ENCODE peak calls at places on chromosomes 2 and 18, in seven cellular contexts. X, M, O, J, F, E and B are unnamed samples.

GRCh38 chr18:11994346-11994707 is 13.0 kb downstream of the IMPA2 start:
- DNase-seq in F (no peak), X (no peak), M (no peak), O (peak; percentile 83), J (no peak), E (no peak), B (no peak)

GRCh38 chr2:46763861-46764260 is 151.7 kb downstream of the MCFD2 start:
- DNase-seq in M (no peak), J (no peak), E (no peak), X (no peak), O (no peak), F (no peak), B (no peak)

GRCh38 chr2:22694856-22695255 is 690.1 kb upstream of the KLHL29 start:
- DNase-seq in M (no peak), F (no peak), J (no peak), X (peak; percentile 13), O (no peak), E (no peak), B (no peak)

GRCh38 chr2:230879271-230879882 is 14.6 kb downstream of the ITM2C start:
- DNase-seq in F (no peak), M (no peak), J (no peak), O (no peak), E (no peak), X (no peak), B (no peak)

GRCh38 chr2:236665130-236665529 is 95.5 kb downstream of the ACKR3 start:
- DNase-seq in J (no peak), E (no peak), M (no peak), O (no peak), X (no peak), F (no peak), B (no peak)

GRCh38 chr2:14516844-14517243 is 115.7 kb upstream of the LRATD1 start:
- DNase-seq in F (no peak), X (no peak), M (no peak), E (no peak), J (no peak), O (no peak), B (no peak)

GRCh38 chr18:30106356-30106755 is 936.2 kb downstream of the DSC3 start:
- DNase-seq in X (no peak), E (no peak), J (no peak), F (no peak), O (no peak), M (no peak), B (no peak)

GRCh38 chr2:121689356-121689755 is 40.1 kb upstream of the CLASP1 start:
- DNase-seq in F (peak; percentile 87), J (no peak), M (peak; percentile 58), O (peak; percentile 69), X (no peak), E (no peak), B (no peak)

GRCh38 chr2:100780203-100781008 is 39.5 kb upstream of the NPAS2 start:
- DNase-seq in M (no peak), F (no peak), E (no peak), J (no peak), X (no peak), O (peak; percentile 100), B (peak; percentile 29)

GRCh38 chr2:64748561-64748960 is 94.8 kb upstream of the SERTAD2 start:
- DNase-seq in E (no peak), O (no peak), X (no peak), F (no peak), M (no peak), J (no peak), B (no peak)

GRCh38 chr2:233451950-233452349 is 97.7 kb downstream of the DGKD start:
- DNase-seq in M (peak; percentile 53), E (no peak), X (no peak), F (no peak), J (no peak), O (no peak), B (no peak)

GRCh38 chr18:9437049-9437448 is 38.3 kb upstream of the RALBP1 start:
- DNase-seq in E (no peak), J (no peak), F (no peak), M (no peak), X (no peak), O (no peak), B (no peak)

GRCh38 chr2:138948070-138948539 is 167.9 kb upstream of the NXPH2 start:
- DNase-seq in O (no peak), F (no peak), M (no peak), E (no peak), X (no peak), J (peak; percentile 88), B (peak; percentile 97)

GRCh38 chr18:61127714-61128485 is 205.3 kb upstream of the CDH20 start:
- DNase-seq in J (no peak), E (no peak), X (no peak), F (no peak), O (no peak), M (no peak), B (no peak)

GRCh38 chr2:214135966-214136365 is 274.9 kb upstream of the VWC2L start:
- DNase-seq in F (no peak), M (no peak), J (no peak), E (no peak), O (no peak), X (no peak), B (no peak)

GRCh38 chr2:45275235-45275805 is 266.1 kb upstream of the SIX2 start:
- DNase-seq in J (no peak), M (no peak), E (no peak), O (peak; percentile 82), X (no peak), F (no peak), B (no peak)

DNA sequence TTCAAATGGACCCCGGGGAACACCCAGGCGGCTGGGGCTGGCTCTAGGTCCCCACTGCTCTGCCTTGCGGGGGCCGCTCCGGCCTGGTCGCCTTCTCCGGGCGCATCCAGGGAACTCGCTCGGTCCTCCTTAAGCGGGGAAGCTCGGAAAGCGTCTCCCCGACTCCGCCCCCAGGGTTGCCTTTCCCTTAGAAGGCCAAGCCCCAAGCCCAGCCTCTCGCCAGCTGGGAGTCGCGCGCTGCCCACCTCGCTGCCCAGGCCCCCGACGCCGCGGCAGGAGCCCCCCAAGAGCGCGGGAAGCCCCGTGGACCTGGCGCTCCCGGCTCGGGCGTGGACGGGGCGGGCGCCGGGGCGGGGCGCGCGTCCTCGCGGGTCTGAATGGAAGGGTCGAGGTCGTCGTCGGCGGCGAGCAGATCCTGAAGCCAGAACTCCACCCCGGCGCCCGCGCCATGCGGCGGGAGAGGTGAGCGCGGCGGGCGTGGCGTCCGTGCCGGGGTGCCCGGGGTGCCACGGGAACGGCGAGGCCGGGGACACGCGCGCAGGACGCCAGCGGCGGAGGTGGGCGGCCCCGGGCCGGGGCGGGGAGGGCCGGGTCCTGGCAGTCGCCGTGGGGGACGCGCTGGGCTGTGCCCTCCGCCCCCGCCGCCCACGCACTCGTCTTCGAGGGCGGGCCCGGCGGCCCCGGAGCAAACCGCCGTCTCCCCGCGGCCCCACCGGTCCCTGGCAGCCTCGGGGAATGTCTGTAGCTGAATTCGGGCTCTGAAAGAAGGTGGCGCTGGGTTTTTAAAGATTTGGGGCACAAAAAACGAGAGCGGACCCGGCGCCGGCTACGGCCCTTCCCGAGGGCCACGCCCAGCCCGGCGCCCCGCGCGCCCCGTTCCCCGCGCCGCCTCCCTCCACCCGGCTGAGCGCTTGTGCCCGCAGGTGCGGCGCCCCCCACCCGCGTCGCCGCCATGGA is at the start of gene BOK:
- DNase-seq in F (peak; percentile 65), J (no peak), X (peak; percentile 63), E (no peak), O (peak; percentile 73), M (peak; percentile 80), B (peak; percentile 72)
- TF ChIP-seq SIN3A in F (no peak), J (no peak), X (no peak), E (no peak), O (peak; percentile 10), M (no peak), B (no peak)

GRCh38 chr2:130882111-130882510 is 45.4 kb downstream of the ARHGEF4 start:
- DNase-seq in X (no peak), O (no peak), M (no peak), J (no peak), E (no peak), F (no peak), B (no peak)

GRCh38 chr2:130882991-130883390 is 46.3 kb downstream of the ARHGEF4 start:
- DNase-seq in E (no peak), X (no peak), J (no peak), M (no peak), F (no peak), O (no peak), B (no peak)

GRCh38 chr2:130884013-130884412 is 47.3 kb downstream of the ARHGEF4 start:
- DNase-seq in E (no peak), F (peak; percentile 53), O (no peak), X (no peak), M (no peak), J (no peak), B (no peak)

GRCh38 chr2:130883520-130883919 is 46.8 kb downstream of the ARHGEF4 start:
- DNase-seq in F (peak; percentile 48), J (no peak), X (no peak), M (no peak), O (no peak), E (no peak), B (no peak)

GRCh38 chr2:130884503-130884902 is 47.8 kb downstream of the ARHGEF4 start:
- DNase-seq in E (no peak), X (no peak), M (no peak), J (no peak), O (no peak), F (no peak), B (no peak)
- TF ChIP-seq CTCF in E (no peak), X (no peak), M (peak; percentile 11), J (no peak), O (no peak), F (no peak), B (no peak)

DNA sequence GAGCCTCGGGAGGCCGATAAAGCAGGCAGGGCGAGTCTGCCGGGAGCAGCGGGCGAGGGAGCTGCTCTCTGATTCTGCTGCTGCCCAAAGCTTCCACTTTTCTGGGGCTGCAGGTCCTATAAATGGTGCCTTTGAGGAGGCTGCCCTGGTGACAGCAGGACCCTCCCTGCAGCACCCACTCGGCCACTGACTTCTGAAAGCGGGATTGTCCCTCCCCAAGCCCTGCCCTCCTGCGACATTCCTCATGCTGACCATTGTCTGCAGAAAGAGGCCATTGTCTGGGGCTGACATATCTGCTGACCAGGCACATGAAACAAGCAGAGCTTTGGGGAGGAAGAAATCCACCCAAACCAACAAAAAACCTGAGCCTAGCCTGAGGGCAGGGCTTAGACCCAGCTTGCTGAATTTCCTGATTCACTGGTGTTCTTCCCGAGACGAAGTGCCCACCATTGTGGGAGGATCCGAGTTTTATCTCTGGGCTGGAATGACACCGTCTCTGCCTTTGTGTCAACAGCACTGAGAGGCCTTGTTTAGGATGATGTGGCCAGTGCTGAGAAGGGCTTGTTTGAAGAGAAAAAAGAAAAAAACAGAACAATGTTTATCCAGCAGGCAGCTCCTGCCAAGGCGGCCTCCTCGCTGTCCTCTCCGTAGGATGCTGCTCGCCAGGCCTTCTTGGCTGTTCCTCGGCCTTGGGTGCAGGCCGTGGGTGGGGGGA is 129.7 kb downstream of the MYCN start:
- DNase-seq in E (no peak), M (no peak), J (no peak), F (no peak), X (no peak), O (peak; percentile 91), B (no peak)
- TF ChIP-seq SIN3A in E (no peak), M (no peak), J (no peak), F (no peak), X (no peak), O (no peak), B (no peak)

DNA sequence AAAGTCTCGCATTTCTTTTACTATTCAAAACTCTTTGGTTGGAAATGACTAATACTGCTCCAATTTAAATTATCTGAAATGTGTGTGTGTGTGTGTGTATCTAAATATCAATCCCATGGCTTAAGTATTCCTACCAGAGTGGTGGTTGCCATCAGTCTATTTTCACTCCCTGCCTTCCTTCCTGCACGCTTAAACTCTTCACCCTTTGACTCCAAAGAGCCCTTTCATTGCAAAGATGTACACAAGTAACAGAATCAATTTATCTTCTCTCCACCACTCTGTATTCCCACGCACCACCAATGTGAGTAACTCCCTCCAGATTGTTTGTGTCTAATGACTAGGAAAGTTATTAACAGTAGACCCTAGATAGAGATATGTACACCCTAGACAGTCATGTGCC is 42.8 kb downstream of the ARL6IP6 start:
- DNase-seq in O (no peak), F (no peak), M (no peak), J (no peak), X (no peak), E (no peak), B (no peak)
- TF ChIP-seq CTCF in O (no peak), F (no peak), M (no peak), J (no peak), X (no peak), E (no peak), B (no peak)